ENCODE peak calls at places on chromosomes 3 and 15, in nine cellular contexts. D is Peyer's patch, S is endothelial cell of umbilical vein, K is mammary epithelial cell, H is breast epithelium, R is PC-3, O is HCT116, P is PC-9, J is lower lobe of right lung. T is an unnamed sample.

GRCh38 chr15:71124937-71125755 is 9.9 kb downstream of the THSD4 start:
- DNase-seq in D (no peak), S (peak), K (no peak), H (no peak), R (no peak), O (no peak), P (no peak), J (no peak), T (no peak)

GRCh38 chr3:32347286-32348125 is 44.1 kb upstream of the CMTM7 start:
- DNase-seq in D (no peak), S (no peak), K (no peak), H (no peak), R (no peak), O (no peak), P (no peak), J (no peak), T (no peak)

GRCh38 chr3:195028877-195029606 is 241.9 kb downstream of the XXYLT1 start:
- DNase-seq in D (no peak), S (peak), K (no peak), H (no peak), R (no peak), O (no peak), P (no peak), J (no peak), T (no peak)

GRCh38 chr3:88003115-88003755 is 55.6 kb downstream of the CGGBP1 start:
- DNase-seq in D (no peak), S (peak), K (peak), H (no peak), R (peak), O (peak), P (peak), J (no peak), T (no peak)

GRCh38 chr15:75866916-75867315 is 23.7 kb downstream of the UBE2Q2 start:
- DNase-seq in D (no peak), S (no peak), K (no peak), H (no peak), R (no peak), O (no peak), P (no peak), J (no peak), T (no peak)

GRCh38 chr15:39854161-39854560 is 65.9 kb downstream of the GPR176 start:
- DNase-seq in D (no peak), S (no peak), K (no peak), H (no peak), R (no peak), O (no peak), P (no peak), J (no peak), T (no peak)

GRCh38 chr3:24318668-24319287 is 175.9 kb downstream of the THRB start:
- DNase-seq in D (no peak), S (no peak), K (peak), H (no peak), R (peak), O (no peak), P (peak), J (no peak), T (no peak)

GRCh38 chr15:66603301-66604179 is 37.7 kb upstream of the LCTL start:
- DNase-seq in D (peak), S (peak), K (peak), H (no peak), R (peak), O (peak), P (no peak), J (peak), T (peak)

GRCh38 chr3:172982731-172983364 is 158.2 kb downstream of the SPATA16 start:
- DNase-seq in D (no peak), S (peak), K (no peak), H (no peak), R (peak), O (peak), P (no peak), J (no peak), T (no peak)

GRCh38 chr3:23495507-23495906 is 292.4 kb downstream of the UBE2E2 start:
- DNase-seq in D (no peak), S (peak), K (peak), H (no peak), R (peak), O (no peak), P (peak), J (no peak), T (no peak)

GRCh38 chr3:45915518-45916231 is 27.6 kb upstream of the CXCR6 start:
- DNase-seq in D (no peak), S (no peak), K (peak), H (no peak), R (peak), O (peak), P (peak), J (no peak), T (peak)

GRCh38 chr3:197025736-197026480 is 3.7 kb downstream of the MELTF start:
- DNase-seq in D (no peak), S (no peak), K (no peak), H (no peak), R (no peak), O (no peak), P (no peak), J (no peak), T (no peak)

GRCh38 chr3:115922681-115923347 is 299.5 kb downstream of the GAP43 start:
- DNase-seq in D (no peak), S (no peak), K (peak), H (no peak), R (peak), O (peak), P (no peak), J (no peak), T (no peak)

GRCh38 chr15:100905855-100906254 is 13.3 kb upstream of the LRRK1 start:
- DNase-seq in D (no peak), S (no peak), K (no peak), H (no peak), R (peak), O (no peak), P (no peak), J (no peak), T (no peak)
- TF ChIP-seq CTCF in D (no peak), S (no peak), K (no peak), H (no peak), R (no peak), O (no peak), P (no peak), J (no peak), T (no peak)

DNA sequence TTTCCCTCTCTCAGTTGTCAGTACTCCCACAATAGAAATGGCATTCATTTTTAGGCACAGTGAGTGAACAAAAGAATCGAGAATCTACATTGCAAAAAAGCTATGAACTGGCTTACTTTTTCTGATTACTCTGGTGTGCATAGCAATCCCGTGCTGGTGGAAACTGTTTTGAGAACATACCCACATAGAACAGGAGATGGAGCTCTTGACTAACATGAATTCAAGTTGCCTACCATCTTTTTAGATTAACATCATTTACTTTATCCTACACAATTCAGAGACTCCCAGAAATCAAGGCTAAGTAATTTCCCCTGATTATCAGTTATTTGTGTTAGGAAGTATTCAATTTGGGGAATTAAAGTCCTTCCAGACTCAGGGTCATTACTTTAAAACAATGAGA is 326.6 kb downstream of the ARPP21 start:
- DNase-seq in D (no peak), S (peak), K (peak), H (no peak), R (peak), O (no peak), P (peak), J (no peak), T (no peak)
- H3K27ac ChIP-seq in D (no peak), S (no peak), K (no peak), H (no peak), R (no peak), O (no peak), P (no peak), J (no peak), T (no peak)

DNA sequence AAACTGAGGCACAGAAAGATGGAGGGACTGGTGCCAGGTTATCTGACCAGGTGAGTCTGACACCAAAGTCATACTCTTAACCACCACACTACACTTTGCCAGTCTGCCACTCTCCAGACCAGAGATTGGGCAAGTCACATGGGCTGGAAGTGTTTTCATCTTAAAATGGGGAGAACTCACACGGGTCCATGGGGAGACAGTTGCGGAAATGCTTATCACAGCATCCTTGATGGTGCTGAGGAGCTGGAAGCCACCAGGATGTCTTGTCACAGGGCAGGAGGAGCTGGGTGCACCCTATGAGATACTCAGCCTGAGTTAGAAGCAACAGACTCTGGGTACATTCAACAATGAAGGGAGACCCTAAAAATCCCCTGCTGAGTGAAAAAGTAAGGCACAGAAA is 4.8 kb downstream of the GALNT15 start:
- DNase-seq in D (no peak), S (no peak), K (no peak), H (no peak), R (no peak), O (no peak), P (no peak), J (no peak), T (no peak)
- TF ChIP-seq CTCF in D (no peak), S (no peak), K (no peak), H (no peak), R (no peak), O (no peak), P (no peak), J (no peak), T (no peak)

DNA sequence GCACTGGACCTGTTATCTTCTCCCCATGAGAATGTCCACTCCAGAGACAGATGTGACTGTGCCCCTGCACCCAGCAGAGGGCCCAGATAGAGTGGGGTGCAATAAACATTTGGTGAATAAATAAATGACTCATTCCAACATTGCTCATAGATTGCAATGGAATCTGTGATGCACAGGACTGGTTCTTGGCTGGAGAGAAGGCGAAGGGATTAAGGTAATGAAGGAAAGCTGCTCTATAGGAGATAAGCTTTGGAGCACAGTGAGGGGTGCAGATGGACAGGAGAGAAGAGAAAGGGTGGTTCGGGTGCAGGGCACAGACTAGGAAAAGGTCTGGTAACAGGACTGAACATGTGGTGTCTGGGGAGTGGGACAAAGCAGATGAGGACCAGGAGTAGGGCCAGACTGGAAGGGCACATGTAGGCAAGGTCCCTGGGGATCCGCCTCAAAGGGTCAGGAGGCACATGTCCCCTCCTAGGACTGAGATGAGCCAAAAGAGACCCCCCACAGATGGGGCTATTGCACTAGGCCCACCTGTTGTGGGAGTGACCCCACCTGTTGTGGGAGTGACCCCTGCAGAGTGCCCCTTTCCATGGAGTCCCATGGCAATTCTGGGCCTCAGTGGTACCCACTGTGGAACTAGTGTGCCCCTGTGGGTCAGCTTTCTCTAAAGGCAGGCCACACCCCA is 17.5 kb upstream of the POC1A start:
- DNase-seq in D (no peak), S (no peak), K (peak), H (no peak), R (peak), O (peak), P (peak), J (peak), T (no peak)
- H3K27ac ChIP-seq in D (no peak), S (no peak), K (no peak), H (no peak), R (peak), O (no peak), P (peak), J (no peak), T (no peak)

DNA sequence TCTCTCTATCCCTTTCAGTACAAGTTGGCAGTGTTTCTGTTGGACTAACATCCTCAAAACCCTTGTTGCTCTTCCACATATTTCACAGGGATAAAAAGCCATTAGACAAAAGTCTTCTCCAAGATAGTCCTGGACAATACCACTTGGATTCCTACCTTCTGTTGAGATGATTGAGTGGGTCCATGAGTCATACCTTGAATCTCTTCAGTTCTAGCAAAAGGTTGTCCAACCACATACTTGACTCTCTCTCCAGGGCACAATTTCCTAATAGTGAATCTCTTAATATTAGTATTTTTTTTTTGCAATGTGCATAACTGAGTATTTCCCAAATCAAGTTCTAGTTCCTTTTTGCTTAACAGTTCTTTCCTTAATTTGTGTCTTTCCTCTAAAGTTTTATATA is 68.5 kb upstream of the NEO1 start:
- DNase-seq in D (no peak), S (no peak), K (no peak), H (no peak), R (no peak), O (no peak), P (no peak), J (no peak), T (no peak)
- TF ChIP-seq CTCF in D (no peak), S (no peak), K (no peak), H (no peak), R (no peak), O (no peak), P (no peak), J (no peak), T (no peak)